ENCODE peak calls at places on chromosomes 16 and 17, in five cellular contexts. P is BJ, Q is fibroblast of the aortic adventitia, D is prostate gland, S is H1. A is an unnamed sample.

GRCh38 chr17:60151355-60151754 is 1.6 kb downstream of the CA4 start:
- DNase-seq in Q (no peak), P (no peak), D (no peak), S (no peak), A (no peak)

GRCh38 chr16:21228473-21228872 is 5.0 kb upstream of the ANKS4B start:
- DNase-seq in Q (no peak), P (no peak), S (no peak), D (no peak), A (no peak)

GRCh38 chr17:79838541-79839274 is 532 bp downstream of the CBX4 start:
- DNase-seq in D (peak), Q (peak), P (no peak), S (no peak), A (no peak)

GRCh38 chr17:73717690-73718089 is 73.4 kb upstream of the SDK2 start:
- DNase-seq in Q (no peak), S (no peak), P (no peak), D (no peak), A (no peak)

GRCh38 chr16:1308036-1308976 is 1.1 kb upstream of the UBE2I start:
- DNase-seq in S (no peak), D (no peak), P (no peak), Q (peak), A (peak)

GRCh38 chr16:1089439-1089821 is 6.6 kb downstream of the C1QTNF8 start:
- DNase-seq in P (no peak), D (no peak), S (no peak), Q (no peak), A (no peak)

GRCh38 chr17:10149573-10150399 is 48.6 kb downstream of the GAS7 start:
- DNase-seq in D (no peak), P (no peak), Q (peak), S (no peak), A (peak)

GRCh38 chr17:21119247-21119944 is 7.4 kb upstream of the DHRS7B start:
- DNase-seq in Q (peak), D (peak), P (no peak), S (no peak), A (peak)

GRCh38 chr17:38747385-38748328 is 479 bp downstream of the PCGF2 start:
- DNase-seq in P (no peak), D (peak), S (no peak), Q (no peak), A (no peak)

GRCh38 chr17:49545007-49545660 is 30.5 kb upstream of the NXPH3 start:
- DNase-seq in Q (no peak), P (no peak), S (no peak), D (no peak), A (no peak)

GRCh38 chr16:30535106-30535776 is 583 bp upstream of the ZNF747 start:
- DNase-seq in Q (no peak), S (peak), P (no peak), D (no peak), A (no peak)

GRCh38 chr16:3656491-3657468 is 2.3 kb downstream of the DNASE1 start:
- DNase-seq in P (no peak), D (no peak), Q (no peak), S (no peak), A (no peak)

GRCh38 chr16:56636616-56637413 is 1.7 kb upstream of the MT1A start:
- DNase-seq in Q (no peak), S (no peak), D (no peak), P (no peak), A (no peak)

GRCh38 chr16:74936902-74937560 is 47.9 kb downstream of the WDR59 start:
- DNase-seq in Q (peak), S (no peak), D (no peak), P (peak), A (peak)

GRCh38 chr16:86864586-86864985 is 286.2 kb downstream of the FOXL1 start:
- DNase-seq in D (no peak), Q (no peak), S (no peak), P (no peak), A (no peak)

GRCh38 chr16:23024044-23024443 is 125.2 kb downstream of the USP31 start:
- DNase-seq in D (no peak), Q (no peak), P (no peak), S (no peak), A (no peak)

GRCh38 chr16:3214904-3215600 is 19.9 kb downstream of the ZNF200 start:
- DNase-seq in Q (no peak), S (no peak), P (no peak), D (no peak), A (no peak)

GRCh38 chr16:27818231-27818630 is 245.3 kb downstream of the GSG1L start:
- DNase-seq in Q (peak), S (no peak), P (no peak), D (no peak), A (no peak)

GRCh38 chr16:82031116-82032084 is 3.7 kb upstream of the HSD17B2 start:
- DNase-seq in Q (peak), P (peak), D (peak), S (no peak), A (peak)

GRCh38 chr17:4582691-4583090 is 1.6 kb upstream of the SMTNL2 start:
- DNase-seq in D (no peak), P (no peak), S (no peak), Q (no peak), A (no peak)

GRCh38 chr16:9463461-9463860 is 372.0 kb downstream of the HAPSTR1 start:
- DNase-seq in Q (no peak), D (no peak), P (no peak), S (no peak), A (no peak)

GRCh38 chr17:77320501-77321256 is 179.9 kb downstream of the SEC14L1 start:
- DNase-seq in P (no peak), S (no peak), D (no peak), Q (peak), A (no peak)

GRCh38 chr17:74923538-74924249 is 379 bp upstream of the OTOP2 start:
- DNase-seq in S (no peak), P (no peak), D (peak), Q (peak), A (no peak)

GRCh38 chr17:17235212-17236174 is 1.5 kb downstream of the FLCN start:
- DNase-seq in D (no peak), Q (peak), S (no peak), P (no peak), A (peak)

GRCh38 chr16:68369697-68370096 is 58.9 kb downstream of the PRMT7 start:
- DNase-seq in S (no peak), D (no peak), Q (no peak), P (no peak), A (no peak)

GRCh38 chr16:56225013-56225742 is 33.9 kb downstream of the GNAO1 start:
- DNase-seq in Q (no peak), P (no peak), D (no peak), S (no peak), A (no peak)

GRCh38 chr16:67447508-67448076 is 16.7 kb downstream of the HSD11B2 start:
- DNase-seq in Q (peak), S (no peak), D (no peak), P (no peak), A (no peak)

DNA sequence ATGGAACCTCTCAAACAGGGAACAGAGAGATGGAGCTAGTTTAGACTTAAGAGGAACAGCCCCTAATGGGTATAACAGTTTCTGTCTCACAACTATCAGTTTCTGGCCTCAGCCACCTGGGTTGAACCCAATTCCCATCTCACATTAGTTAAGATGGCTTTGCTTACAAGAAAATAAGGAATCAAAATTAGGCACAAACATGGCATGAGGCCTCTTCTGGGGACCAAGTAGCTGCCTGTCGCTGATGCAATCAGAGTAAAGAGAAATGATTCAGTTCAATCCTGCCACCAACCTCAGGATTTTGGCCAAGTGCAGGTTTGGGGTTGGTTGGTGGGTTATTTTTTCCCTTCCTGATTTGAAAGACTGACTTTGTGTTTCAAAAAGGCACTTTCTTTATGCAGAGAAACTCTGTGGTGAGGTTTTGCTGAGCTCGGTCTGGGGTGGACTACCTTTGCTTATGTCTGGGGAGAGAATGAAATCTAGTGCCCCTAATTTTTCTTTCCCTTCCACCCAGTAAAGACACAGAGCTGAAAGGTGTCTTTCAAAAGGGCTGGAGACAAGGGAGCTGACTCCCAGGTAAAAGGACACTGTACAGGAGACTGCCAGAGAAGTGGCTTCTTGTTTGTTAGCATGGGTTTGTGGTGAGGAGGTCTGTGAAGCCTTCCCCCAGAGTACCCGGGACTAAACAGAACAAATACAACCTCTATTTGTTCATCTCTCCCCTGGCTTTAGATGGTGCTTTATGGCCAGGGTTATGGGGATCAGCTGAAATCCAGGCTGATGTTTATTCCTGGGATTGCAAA is 44.8 kb upstream of the NFAT5 start:
- DNase-seq in S (no peak), D (no peak), Q (peak), P (no peak), A (no peak)
- H3K4me3 ChIP-seq in S (no peak), D (no peak), Q (no peak), P (no peak), A (no peak)

GRCh38 chr17:40358323-40359038 is 6.1 kb downstream of the GJD3 start:
- DNase-seq in S (no peak), Q (peak), D (peak), P (no peak), A (peak)

GRCh38 chr17:40355123-40355803 is 9.3 kb downstream of the GJD3 start:
- DNase-seq in P (no peak), D (peak), S (no peak), Q (peak), A (no peak)

GRCh38 chr17:40354191-40355122 is 10.1 kb downstream of the GJD3 start:
- DNase-seq in P (no peak), D (no peak), S (no peak), Q (no peak), A (no peak)

GRCh38 chr17:40355804-40356758 is 8.5 kb downstream of the GJD3 start:
- DNase-seq in P (no peak), Q (no peak), S (no peak), D (no peak), A (no peak)

GRCh38 chr17:40356906-40357861 is 7.4 kb downstream of the GJD3 start:
- DNase-seq in S (no peak), D (no peak), Q (no peak), P (no peak), A (no peak)
- TF ChIP-seq CTCF in S (no peak), D (no peak), Q (no peak), P (no peak), A (no peak)

GRCh38 chr16:49859139-49859947 is 3.4 kb upstream of the ZNF423 start:
- DNase-seq in P (no peak), Q (peak), D (no peak), S (no peak), A (no peak)
- H3K4me3 ChIP-seq in P (peak), Q (peak), D (peak), S (peak), A (peak)

DNA sequence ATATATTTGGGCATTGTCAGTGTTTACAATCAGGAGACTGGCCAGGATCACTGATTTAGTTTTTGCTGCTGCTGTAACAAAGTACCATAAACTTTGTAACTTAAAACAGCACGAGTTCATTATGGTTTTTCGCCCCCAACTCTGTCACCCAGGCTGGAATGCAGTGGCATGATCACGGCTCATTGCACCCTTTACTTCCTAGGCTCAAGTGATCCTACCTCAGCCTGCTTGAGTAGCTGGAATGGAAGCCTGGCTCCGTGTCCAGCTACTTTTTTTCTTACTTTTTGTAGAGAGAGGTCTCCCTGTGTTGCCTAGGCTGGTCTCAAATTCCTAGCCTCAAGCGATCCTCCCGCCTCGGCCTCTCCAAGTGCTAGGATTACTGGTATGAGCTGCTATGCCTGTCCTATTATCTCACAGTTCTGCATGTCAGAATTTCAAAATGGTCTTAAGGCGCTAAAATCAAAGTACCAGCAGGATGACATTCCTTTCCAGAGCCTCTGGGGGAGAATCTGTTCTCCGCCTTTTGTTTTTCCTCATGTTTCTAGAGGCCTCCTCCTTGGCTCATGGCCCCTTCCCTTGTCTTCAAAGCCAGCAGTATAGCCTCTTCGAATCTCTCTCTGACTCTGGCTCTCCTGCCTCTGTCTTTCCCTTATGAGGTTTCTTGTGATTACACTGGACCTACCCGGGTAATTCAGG is 10.0 kb upstream of the PRM1 start:
- DNase-seq in P (no peak), S (no peak), Q (no peak), D (no peak), A (no peak)
- TF ChIP-seq CTCF in P (no peak), S (no peak), Q (no peak), D (no peak), A (no peak)

GRCh38 chr17:81567191-81567590 is 15.0 kb upstream of the FAAP100 start:
- DNase-seq in P (no peak), D (no peak), Q (no peak), S (no peak), A (no peak)
- H3K4me3 ChIP-seq in P (no peak), D (peak), Q (peak), S (no peak), A (no peak)

GRCh38 chr17:64019486-64020067 is 856 bp downstream of the ICAM2 start:
- DNase-seq in S (no peak), P (no peak), Q (no peak), D (no peak), A (no peak)

GRCh38 chr17:64016974-64017373 is 3.5 kb downstream of the ICAM2 start:
- DNase-seq in D (no peak), Q (no peak), P (no peak), S (no peak), A (no peak)

GRCh38 chr17:64016248-64016784 is 4.1 kb downstream of the ICAM2 start:
- DNase-seq in P (no peak), Q (no peak), S (no peak), D (no peak), A (no peak)

GRCh38 chr17:64015447-64015846 is 5.0 kb downstream of the ICAM2 start:
- DNase-seq in P (no peak), D (no peak), S (no peak), Q (no peak), A (no peak)

DNA sequence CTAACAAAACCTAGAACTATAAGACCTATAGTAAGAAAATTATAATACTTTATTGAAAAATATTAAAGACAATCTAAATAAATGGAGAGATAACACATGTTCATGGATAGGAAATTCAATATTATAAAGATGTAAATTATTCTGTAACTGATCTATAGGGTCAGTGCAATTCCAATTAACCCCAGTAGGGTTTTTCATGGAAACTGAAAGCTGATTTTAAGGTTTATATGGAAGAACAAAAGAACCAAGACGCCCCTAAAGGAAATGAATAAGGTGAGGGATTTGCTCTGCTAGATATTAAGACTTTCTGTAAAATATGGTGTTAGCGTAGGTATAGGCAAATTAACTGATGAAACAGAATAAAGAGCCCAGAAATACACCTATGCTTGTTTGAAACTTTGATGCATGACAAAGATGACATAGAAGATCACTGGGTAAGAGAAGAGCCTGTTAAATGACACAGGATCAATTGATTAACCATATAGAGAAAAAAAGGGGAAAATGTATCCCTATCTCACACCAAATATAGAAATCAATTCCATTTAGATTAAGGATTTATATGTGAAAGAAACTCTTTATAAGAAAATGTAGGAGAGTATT is 3.0 kb downstream of the ICAM2 start:
- DNase-seq in P (no peak), Q (no peak), D (no peak), S (no peak), A (no peak)
- TF ChIP-seq CTCF in P (no peak), Q (peak), D (no peak), S (peak), A (peak)

A was measured in astrocyte of the cerebellum.